ENCODE peak calls at places on chromosomes 16 and 17, in four cellular contexts. Z is hepatocyte; X is naive thymus-derived CD4-positive, alpha-beta T cell; M is breast epithelium. K is an unnamed sample. For H3K4me1, the result is how much of the 10 kb centered on the place peaks cover.

GRCh38 chr17:44221072-44221861 is 1.8 kb upstream of the UBTF start:
- DNase-seq in X (peak), Z (peak), M (peak), K (peak)

GRCh38 chr17:80696456-80696855 is 151.8 kb downstream of the RPTOR start:
- DNase-seq in X (no peak), M (no peak), Z (no peak), K (no peak)

GRCh38 chr17:2053380-2054261 is 1.3 kb upstream of the HIC1 start:
- DNase-seq in Z (peak), M (no peak), X (peak), K (no peak)

GRCh38 chr16:54414671-54415070 is 128.1 kb upstream of the IRX3 start:
- DNase-seq in Z (no peak), M (no peak), X (no peak), K (no peak)

GRCh38 chr16:60031751-60032150 is 1297.6 kb upstream of the GOT2 start:
- DNase-seq in M (no peak), X (no peak), Z (no peak), K (no peak)

GRCh38 chr17:50799582-50799981 is 32.3 kb upstream of the ANKRD40CL start:
- DNase-seq in X (no peak), Z (no peak), M (no peak), K (no peak)

GRCh38 chr17:45190503-45191282 is 29.0 kb downstream of the HEXIM2 start:
- DNase-seq in M (no peak), Z (no peak), X (no peak), K (peak)

GRCh38 chr17:36675250-36675649 is 73.9 kb downstream of the MRM1 start:
- DNase-seq in M (no peak), Z (no peak), X (no peak), K (no peak)

GRCh38 chr17:82228842-82229685 is at the start of gene SLC16A3:
- DNase-seq in Z (peak), M (no peak), X (peak), K (peak)

GRCh38 chr16:63684702-63685101 is 1437.2 kb downstream of the CDH11 start:
- DNase-seq in X (no peak), Z (no peak), M (no peak), K (no peak)

GRCh38 chr17:60641810-60642220 is 35.8 kb upstream of the BCAS3 start:
- DNase-seq in X (peak), Z (peak), M (no peak), K (peak)

GRCh38 chr16:88069397-88070168 is 118.3 kb downstream of the BANP start:
- DNase-seq in M (no peak), X (no peak), Z (no peak), K (no peak)

GRCh38 chr17:27315322-27315721 is 21.4 kb downstream of the WSB1 start:
- DNase-seq in Z (peak), M (peak), X (no peak), K (peak)

GRCh38 chr17:71821512-71821911 is 299.3 kb upstream of the SOX9 start:
- DNase-seq in Z (no peak), X (no peak), M (no peak), K (no peak)

GRCh38 chr17:50925296-50925891 is 59.2 kb upstream of the TOB1 start:
- DNase-seq in Z (no peak), X (no peak), M (no peak), K (no peak)

GRCh38 chr16:901715-902601 is 68.8 kb downstream of the LMF1 start:
- DNase-seq in Z (no peak), M (no peak), X (no peak), K (no peak)

GRCh38 chr17:80683625-80684100 is 139.0 kb downstream of the RPTOR start:
- DNase-seq in M (no peak), X (no peak), Z (no peak), K (no peak)

GRCh38 chr17:4108397-4108796 is 34.4 kb downstream of the ZZEF1 start:
- DNase-seq in M (no peak), X (no peak), Z (no peak), K (no peak)

GRCh38 chr17:40251576-40251975 is 32.5 kb downstream of the WIPF2 start:
- DNase-seq in M (no peak), X (no peak), Z (peak), K (peak)

GRCh38 chr17:47942568-47942967 is 1.2 kb downstream of the PNPO start:
- DNase-seq in Z (no peak), X (no peak), M (no peak), K (no peak)
- H3K4me1 ChIP-seq in Z (under half), X (under half), M (under half), K (under half)

GRCh38 chr16:85733839-85734170 is 17.1 kb downstream of the C16orf74 start:
- DNase-seq in X (no peak), Z (no peak), M (no peak), K (no peak)
- H3K27ac ChIP-seq in X (no peak), Z (no peak), M (no peak), K (no peak)

DNA sequence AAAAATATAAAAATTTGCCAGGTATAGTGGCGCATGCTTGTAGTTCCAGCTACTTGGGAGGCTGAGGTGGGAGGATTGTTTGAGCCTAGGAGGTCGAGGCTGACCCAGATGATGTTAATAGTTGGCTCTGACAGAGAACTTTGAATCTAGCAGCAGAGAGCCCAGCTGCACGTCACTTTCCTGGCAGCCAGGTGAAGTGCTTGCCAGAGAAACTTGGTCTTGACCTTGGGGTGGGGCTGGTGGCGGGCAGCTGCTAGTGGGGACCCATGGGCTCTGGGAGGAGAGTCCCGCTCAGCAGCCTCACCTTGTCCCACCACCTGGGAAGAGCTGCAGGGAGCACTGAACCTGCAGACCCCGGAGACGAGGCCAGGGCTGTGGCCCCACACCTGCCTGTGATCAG is 3.1 kb upstream of the C16orf74 start:
- DNase-seq in Z (no peak), M (no peak), X (no peak), K (peak)
- H3K4me1 ChIP-seq in Z (under half), M (under half), X (under half), K (under half)

GRCh38 chr17:61803796-61804195 is 59.5 kb downstream of the BRIP1 start:
- DNase-seq in Z (no peak), M (no peak), X (no peak), K (no peak)
- H3K27ac ChIP-seq in Z (no peak), M (no peak), X (no peak), K (no peak)

DNA sequence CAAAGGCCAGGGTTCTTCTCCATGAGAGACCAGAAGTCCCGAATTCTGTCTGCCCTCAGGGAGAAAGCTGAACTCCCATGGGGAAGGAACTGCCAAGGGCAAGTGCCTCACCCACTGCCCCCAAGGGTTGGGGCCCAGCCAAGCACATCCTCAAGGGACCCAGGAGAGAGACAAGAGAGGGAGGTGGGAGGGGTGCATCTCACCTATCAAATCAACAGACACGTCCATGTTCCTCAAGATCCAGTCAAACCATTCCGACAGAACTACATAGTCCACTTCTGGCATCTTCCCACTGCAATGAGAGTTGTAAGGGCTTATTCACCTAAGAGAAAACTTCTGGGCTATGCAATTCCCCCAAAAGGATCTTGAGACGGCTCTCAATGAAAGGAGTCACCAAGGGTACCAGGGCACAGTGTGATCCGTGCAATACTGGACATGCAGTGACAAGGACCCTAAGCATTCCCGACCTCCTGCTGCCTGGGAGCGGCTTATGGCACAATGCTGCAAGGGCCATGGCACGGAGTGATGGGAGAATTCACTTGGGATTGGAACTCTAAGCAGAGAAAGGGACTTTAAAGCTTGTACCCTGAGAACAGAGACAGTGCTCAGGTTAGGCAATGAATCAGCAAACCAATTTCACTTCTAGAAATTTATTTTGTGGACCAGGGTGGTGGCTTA is 32.2 kb downstream of the TK2 start:
- DNase-seq in X (no peak), Z (no peak), M (no peak), K (no peak)
- H3K4me1 ChIP-seq in X (half or more), Z (under half), M (under half), K (under half)

DNA sequence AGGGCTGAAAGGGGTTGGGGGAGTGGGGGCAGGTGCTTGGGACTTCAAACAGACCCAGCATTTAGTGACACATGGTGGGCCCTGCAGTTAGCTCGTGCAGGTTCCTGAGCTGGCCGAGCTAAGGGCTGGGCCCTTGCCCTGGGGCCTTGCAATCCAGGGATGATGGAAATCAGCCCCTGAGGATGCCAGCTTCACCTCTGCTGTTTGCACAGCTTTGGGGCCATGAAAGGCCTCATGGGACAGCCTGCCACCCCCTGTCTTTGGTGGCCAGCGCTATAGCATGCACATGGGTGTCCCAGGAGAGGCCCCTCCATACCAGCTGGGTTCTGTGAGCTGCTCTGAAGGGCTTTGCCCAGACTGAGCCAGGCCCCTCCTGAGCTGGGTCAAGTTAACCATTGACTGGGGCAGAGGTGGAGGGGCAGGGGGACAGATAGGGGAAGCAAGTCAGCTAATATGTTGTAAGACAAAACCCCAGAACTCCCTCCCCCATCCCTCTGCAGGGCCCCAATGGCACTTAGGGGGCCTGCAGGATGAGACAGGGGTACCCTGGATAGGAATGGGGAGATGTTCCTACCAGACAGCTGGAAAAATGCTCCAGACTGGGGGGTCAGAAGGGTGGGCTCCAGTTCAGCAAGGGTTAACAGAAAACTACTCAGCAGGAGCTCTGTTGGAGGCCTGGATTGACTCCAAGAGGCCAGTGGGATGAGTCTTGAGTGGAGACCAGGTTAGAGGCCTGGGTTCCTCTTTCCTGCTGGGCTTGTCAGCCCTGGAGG is 679 bp downstream of the PRR15L start:
- DNase-seq in X (no peak), M (no peak), Z (peak), K (peak)
- H3K27ac ChIP-seq in X (no peak), M (peak), Z (peak), K (peak)